ENCODE peak calls at places on chromosome 21, in eight cellular contexts. H is sigmoid colon, G is left ventricle myocardium inferior, T is fibroblast of lung, S is mesothelial cell of epicardium, J is retinal pigment epithelial cell, P is Calu3, M is adrenal gland. X is an unnamed sample.

GRCh38 chr21:41357546-41357945 is 4.3 kb upstream of the MX2 start:
- DNase-seq in H (no peak), S (peak; percentile 26), M (no peak), G (no peak), J (no peak), P (no peak), T (no peak), X (peak; percentile 60)

GRCh38 chr21:35635261-35635660 is 425.1 kb downstream of the SETD4 start:
- DNase-seq in P (no peak), S (no peak), G (no peak), H (no peak), M (no peak), J (no peak), T (peak; percentile 90), X (no peak)

GRCh38 chr21:14617836-14618235 is 71.7 kb upstream of the SAMSN1 start:
- DNase-seq in H (no peak), M (no peak), J (no peak), G (no peak), S (no peak), P (no peak), T (no peak), X (no peak)

GRCh38 chr21:39556176-39556575 is 56.6 kb upstream of the B3GALT5 start:
- DNase-seq in P (no peak), J (peak; percentile 26), T (no peak), G (no peak), S (no peak), H (no peak), M (no peak), X (no peak)

GRCh38 chr21:14259669-14260458 is 43.9 kb downstream of the RBM11 start:
- DNase-seq in P (no peak), T (peak; percentile 28), G (no peak), H (no peak), M (no peak), S (no peak), J (peak; percentile 17), X (no peak)

GRCh38 chr21:34179204-34179935 is 106.0 kb downstream of the MRPS6 start:
- DNase-seq in G (no peak), M (no peak), P (no peak), J (no peak), T (no peak), H (peak; percentile 17), S (no peak), X (no peak)

GRCh38 chr21:36063375-36064084 is 3.2 kb upstream of the SETD4 start:
- DNase-seq in H (no peak), G (no peak), P (no peak), J (no peak), S (no peak), M (no peak), T (no peak), X (no peak)

GRCh38 chr21:42330380-42331336 is 15.4 kb upstream of the TFF3 start:
- DNase-seq in H (no peak), G (no peak), T (no peak), P (no peak), M (no peak), S (peak; percentile 14), J (no peak), X (no peak)

GRCh38 chr21:22319435-22319834 is 1321.2 kb downstream of the NCAM2 start:
- DNase-seq in P (no peak), G (no peak), S (no peak), T (no peak), J (no peak), H (no peak), M (no peak), X (no peak)

GRCh38 chr21:34552324-34553198 is 40.6 kb upstream of the KCNE1 start:
- DNase-seq in H (no peak), M (no peak), T (no peak), P (no peak), J (no peak), S (no peak), G (no peak), X (no peak)

GRCh38 chr21:40245021-40245420 is 377.8 kb downstream of the PCP4 start:
- DNase-seq in T (no peak), J (no peak), M (no peak), S (no peak), H (no peak), G (no peak), P (no peak), X (no peak)

GRCh38 chr21:14889080-14889805 is 175.6 kb downstream of the NRIP1 start:
- DNase-seq in H (no peak), J (peak; percentile 58), G (no peak), M (peak; percentile 18), P (peak; percentile 35), S (no peak), T (peak; percentile 80), X (no peak)

GRCh38 chr21:42746593-42747266 is 93.3 kb downstream of the PDE9A start:
- DNase-seq in G (peak; percentile 46), M (peak; percentile 42), T (no peak), S (no peak), J (no peak), P (no peak), H (peak; percentile 70), X (no peak)

GRCh38 chr21:38314534-38314933 is 57.7 kb downstream of the KCNJ15 start:
- DNase-seq in J (no peak), S (no peak), H (no peak), M (no peak), G (no peak), T (no peak), P (no peak), X (no peak)

GRCh38 chr21:41786521-41786987 is 19.7 kb upstream of the RIPK4 start:
- DNase-seq in S (no peak), G (no peak), M (no peak), H (no peak), J (no peak), T (peak; percentile 69), P (peak; percentile 15), X (no peak)

GRCh38 chr21:42513151-42513984 is at the start of gene SLC37A1:
- DNase-seq in M (peak; percentile 39), P (peak; percentile 35), G (no peak), H (peak; percentile 61), S (no peak), T (peak; percentile 23), J (no peak), X (no peak)

GRCh38 chr21:42684109-42684916 is 30.9 kb downstream of the PDE9A start:
- DNase-seq in M (no peak), S (no peak), P (no peak), G (no peak), J (no peak), T (no peak), H (peak; percentile 77), X (no peak)

GRCh38 chr21:16134134-16134533 is 404.4 kb downstream of the USP25 start:
- DNase-seq in H (no peak), M (no peak), S (no peak), T (peak; percentile 43), J (peak; percentile 63), P (no peak), G (no peak), X (no peak)
- TF ChIP-seq CTCF in H (no peak), M (no peak), S (no peak), T (no peak), J (no peak), P (no peak), G (no peak), X (no peak)

GRCh38 chr21:20040768-20041167 is 957.4 kb upstream of the NCAM2 start:
- DNase-seq in J (no peak), M (no peak), H (no peak), T (no peak), S (no peak), P (no peak), G (no peak), X (no peak)
- TF ChIP-seq CTCF in J (peak; percentile 18), M (no peak), H (no peak), T (no peak), S (no peak), P (no peak), G (peak; percentile 59), X (peak; percentile 75)

GRCh38 chr21:16086936-16087335 is 357.2 kb downstream of the USP25 start:
- DNase-seq in M (no peak), T (no peak), S (no peak), J (no peak), P (no peak), G (no peak), H (no peak), X (no peak)

GRCh38 chr21:16082038-16082816 is 352.4 kb downstream of the USP25 start:
- DNase-seq in G (no peak), S (no peak), H (no peak), M (no peak), P (no peak), J (no peak), T (no peak), X (no peak)

GRCh38 chr21:16086121-16086520 is 356.3 kb downstream of the USP25 start:
- DNase-seq in S (no peak), T (no peak), G (no peak), M (no peak), J (no peak), H (no peak), P (no peak), X (no peak)

GRCh38 chr21:16085436-16085835 is 355.7 kb downstream of the USP25 start:
- DNase-seq in T (peak; percentile 73), P (no peak), J (no peak), S (no peak), M (no peak), H (no peak), G (no peak), X (no peak)

GRCh38 chr21:16084776-16085364 is 355.1 kb downstream of the USP25 start:
- DNase-seq in G (peak; percentile 46), H (peak; percentile 79), J (peak; percentile 22), M (peak; percentile 47), S (no peak), P (no peak), T (peak; percentile 88), X (no peak)
- TF ChIP-seq CTCF in G (no peak), H (no peak), J (no peak), M (no peak), S (no peak), P (no peak), T (no peak), X (peak; percentile 22)

GRCh38 chr21:29674343-29674742 is 265.5 kb downstream of the GRIK1 start:
- DNase-seq in H (no peak), P (no peak), G (no peak), J (no peak), S (no peak), T (no peak), M (no peak), X (no peak)

GRCh38 chr21:29673096-29673610 is 266.6 kb downstream of the GRIK1 start:
- DNase-seq in G (no peak), H (no peak), M (no peak), S (no peak), J (no peak), T (no peak), P (no peak), X (no peak)

GRCh38 chr21:29669416-29669815 is 270.4 kb downstream of the GRIK1 start:
- DNase-seq in H (no peak), J (no peak), T (no peak), S (no peak), P (no peak), G (no peak), M (no peak), X (no peak)

GRCh38 chr21:29670228-29670627 is 269.6 kb downstream of the GRIK1 start:
- DNase-seq in T (no peak), H (no peak), S (no peak), J (no peak), M (no peak), G (no peak), P (no peak), X (no peak)

DNA sequence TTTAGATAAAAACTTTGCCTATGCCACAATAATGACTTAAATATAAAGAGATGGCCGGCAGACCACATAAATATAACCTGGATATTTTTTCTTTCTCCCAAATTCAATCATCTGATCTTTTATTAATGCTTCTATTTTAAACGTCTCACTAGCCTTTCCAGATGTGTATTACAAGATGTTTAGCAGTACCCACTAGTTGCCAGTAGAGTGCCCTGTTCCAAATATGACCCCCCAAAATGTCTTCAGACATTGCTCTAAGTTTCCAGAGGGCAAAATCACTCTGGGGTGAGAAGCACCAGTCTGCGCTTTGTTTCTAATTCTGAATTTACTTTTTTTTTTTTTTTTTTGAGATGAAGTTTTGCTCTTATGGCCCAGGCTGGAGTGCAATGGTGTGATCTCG is 268.1 kb downstream of the GRIK1 start:
- DNase-seq in T (no peak), H (no peak), M (no peak), J (no peak), P (no peak), S (no peak), G (no peak), X (no peak)
- TF ChIP-seq CTCF in T (no peak), H (no peak), M (no peak), J (peak; percentile 26), P (no peak), S (no peak), G (no peak), X (peak; percentile 35)

X was measured in chondrocyte.